ENCODE peak calls at places on chromosomes 7 and 10, in seven cellular contexts. One of them, this sample, is unnamed. For H3K4me1, the result is how much of the 10 kb centered on the place peaks cover.

GRCh38 chr7:111827863-111828504 is 265.7 kb upstream of the IMMP2L start:
- DNase-seq in left lung: peak
- DNase-seq in CD8-positive, alpha-beta T cell: no peak
- DNase-seq in adrenal gland: no peak
- DNase-seq in upper lobe of right lung: no peak
- DNase-seq in A673: peak
- DNase-seq in endothelial cell of umbilical vein: peak
- DNase-seq in this sample: no peak

GRCh38 chr10:116849271-116850057 is at the start of gene ENO4:
- DNase-seq in left lung: peak
- DNase-seq in CD8-positive, alpha-beta T cell: no peak
- DNase-seq in adrenal gland: peak
- DNase-seq in upper lobe of right lung: peak
- DNase-seq in A673: peak
- DNase-seq in endothelial cell of umbilical vein: peak
- DNase-seq in this sample: no peak

GRCh38 chr10:126097558-126098215 is 201.3 kb downstream of the FANK1 start:
- DNase-seq in left lung: no peak
- DNase-seq in CD8-positive, alpha-beta T cell: no peak
- DNase-seq in adrenal gland: no peak
- DNase-seq in upper lobe of right lung: no peak
- DNase-seq in A673: no peak
- DNase-seq in endothelial cell of umbilical vein: no peak
- DNase-seq in this sample: no peak

GRCh38 chr10:130723704-130724103 is 587.5 kb downstream of the GLRX3 start:
- DNase-seq in left lung: no peak
- DNase-seq in CD8-positive, alpha-beta T cell: no peak
- DNase-seq in adrenal gland: no peak
- DNase-seq in upper lobe of right lung: no peak
- DNase-seq in A673: no peak
- DNase-seq in endothelial cell of umbilical vein: no peak
- DNase-seq in this sample: no peak

GRCh38 chr7:144782883-144783282 is 53.0 kb downstream of the TPK1 start:
- DNase-seq in left lung: no peak
- DNase-seq in CD8-positive, alpha-beta T cell: no peak
- DNase-seq in adrenal gland: no peak
- DNase-seq in upper lobe of right lung: no peak
- DNase-seq in A673: no peak
- DNase-seq in endothelial cell of umbilical vein: no peak
- DNase-seq in this sample: no peak

GRCh38 chr7:66662646-66663264 is 34.1 kb downstream of the KCTD7 start:
- DNase-seq in left lung: no peak
- DNase-seq in CD8-positive, alpha-beta T cell: no peak
- DNase-seq in adrenal gland: no peak
- DNase-seq in upper lobe of right lung: no peak
- DNase-seq in A673: no peak
- DNase-seq in endothelial cell of umbilical vein: no peak
- DNase-seq in this sample: no peak

GRCh38 chr10:122475581-122475980 is 14.2 kb downstream of the HTRA1 start:
- DNase-seq in left lung: peak
- DNase-seq in CD8-positive, alpha-beta T cell: no peak
- DNase-seq in adrenal gland: no peak
- DNase-seq in upper lobe of right lung: no peak
- DNase-seq in A673: no peak
- DNase-seq in endothelial cell of umbilical vein: no peak
- DNase-seq in this sample: no peak

GRCh38 chr7:150811-151221 is 41.6 kb upstream of the FAM20C start:
- DNase-seq in left lung: peak
- DNase-seq in CD8-positive, alpha-beta T cell: no peak
- DNase-seq in adrenal gland: peak
- DNase-seq in upper lobe of right lung: peak
- DNase-seq in A673: no peak
- DNase-seq in endothelial cell of umbilical vein: no peak
- DNase-seq in this sample: no peak

GRCh38 chr7:101952355-101953247 is 135.2 kb downstream of the CUX1 start:
- DNase-seq in left lung: peak
- DNase-seq in CD8-positive, alpha-beta T cell: no peak
- DNase-seq in adrenal gland: peak
- DNase-seq in upper lobe of right lung: no peak
- DNase-seq in A673: peak
- DNase-seq in endothelial cell of umbilical vein: peak
- DNase-seq in this sample: no peak

GRCh38 chr7:100546129-100546867 is 7.3 kb downstream of the AGFG2 start:
- DNase-seq in left lung: no peak
- DNase-seq in CD8-positive, alpha-beta T cell: no peak
- DNase-seq in adrenal gland: no peak
- DNase-seq in upper lobe of right lung: no peak
- DNase-seq in A673: no peak
- DNase-seq in endothelial cell of umbilical vein: peak
- DNase-seq in this sample: no peak

GRCh38 chr7:149266451-149266850 is 4.5 kb downstream of the ZNF783 start:
- DNase-seq in left lung: no peak
- DNase-seq in CD8-positive, alpha-beta T cell: no peak
- DNase-seq in adrenal gland: no peak
- DNase-seq in upper lobe of right lung: no peak
- DNase-seq in A673: no peak
- DNase-seq in endothelial cell of umbilical vein: no peak
- DNase-seq in this sample: no peak

GRCh38 chr10:21527634-21528451 is 2.4 kb upstream of the SKIDA1 start:
- DNase-seq in left lung: no peak
- DNase-seq in CD8-positive, alpha-beta T cell: no peak
- DNase-seq in adrenal gland: no peak
- DNase-seq in upper lobe of right lung: no peak
- DNase-seq in A673: peak
- DNase-seq in endothelial cell of umbilical vein: peak
- DNase-seq in this sample: no peak

GRCh38 chr7:44307301-44307900 is 18.0 kb downstream of the CAMK2B start:
- DNase-seq in left lung: peak
- DNase-seq in CD8-positive, alpha-beta T cell: peak
- DNase-seq in adrenal gland: peak
- DNase-seq in upper lobe of right lung: peak
- DNase-seq in A673: peak
- DNase-seq in endothelial cell of umbilical vein: peak
- DNase-seq in this sample: no peak

GRCh38 chr7:923108-924041 is 31.1 kb downstream of the ADAP1 start:
- DNase-seq in left lung: peak
- DNase-seq in CD8-positive, alpha-beta T cell: peak
- DNase-seq in adrenal gland: peak
- DNase-seq in upper lobe of right lung: peak
- DNase-seq in A673: peak
- DNase-seq in endothelial cell of umbilical vein: no peak
- DNase-seq in this sample: no peak

GRCh38 chr7:128020161-128020560 is 11.1 kb downstream of the LRRC4 start:
- DNase-seq in left lung: no peak
- DNase-seq in CD8-positive, alpha-beta T cell: no peak
- DNase-seq in adrenal gland: no peak
- DNase-seq in upper lobe of right lung: no peak
- DNase-seq in A673: peak
- DNase-seq in endothelial cell of umbilical vein: no peak
- DNase-seq in this sample: no peak

GRCh38 chr7:421056-421991 is 98.3 kb downstream of the PDGFA start:
- DNase-seq in left lung: no peak
- DNase-seq in CD8-positive, alpha-beta T cell: no peak
- DNase-seq in adrenal gland: no peak
- DNase-seq in upper lobe of right lung: peak
- DNase-seq in A673: no peak
- DNase-seq in endothelial cell of umbilical vein: no peak
- DNase-seq in this sample: no peak

GRCh38 chr7:54546081-54546985 is 4.2 kb downstream of the VSTM2A start:
- DNase-seq in left lung: no peak
- DNase-seq in CD8-positive, alpha-beta T cell: no peak
- DNase-seq in adrenal gland: no peak
- DNase-seq in upper lobe of right lung: no peak
- DNase-seq in A673: peak
- DNase-seq in endothelial cell of umbilical vein: peak
- DNase-seq in this sample: no peak

DNA sequence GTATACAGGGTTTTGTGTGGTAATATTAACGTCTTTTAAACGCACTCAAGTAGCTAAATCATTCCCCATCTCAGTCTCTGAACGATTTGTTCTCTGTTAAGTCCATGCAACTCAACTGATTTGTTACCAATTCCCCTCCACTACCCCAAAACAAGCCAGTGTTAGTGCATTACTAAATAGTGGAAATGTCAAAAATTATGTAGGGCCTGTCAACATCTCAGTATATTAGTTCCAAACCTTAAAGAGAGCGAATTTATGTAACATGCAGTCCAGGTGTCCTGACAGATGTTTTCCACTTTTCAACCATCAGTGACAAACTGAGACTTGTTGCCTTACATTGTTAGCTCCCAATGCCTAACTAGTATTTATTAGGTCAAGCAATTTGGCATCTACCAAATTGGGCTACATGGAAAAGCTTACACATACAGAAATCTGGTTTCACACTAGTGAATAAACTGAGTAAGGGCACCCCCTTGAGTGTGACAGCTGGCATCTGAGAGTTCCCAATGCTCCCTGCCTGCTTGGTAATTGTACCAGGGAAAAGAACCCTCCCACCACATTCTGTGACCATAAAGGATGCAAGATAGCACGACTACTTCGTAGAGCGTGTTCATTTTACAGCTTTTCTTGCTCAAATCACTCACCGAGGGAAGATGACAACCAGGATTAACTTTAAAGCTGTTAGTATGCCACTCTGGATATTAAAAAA is 12.1 kb downstream of the HNRNPA2B1 start:
- DNase-seq in left lung: no peak
- DNase-seq in CD8-positive, alpha-beta T cell: no peak
- DNase-seq in adrenal gland: no peak
- DNase-seq in upper lobe of right lung: no peak
- DNase-seq in A673: no peak
- DNase-seq in endothelial cell of umbilical vein: no peak
- DNase-seq in this sample: no peak
- H3K4me3 ChIP-seq in left lung: no peak
- H3K4me3 ChIP-seq in CD8-positive, alpha-beta T cell: no peak
- H3K4me3 ChIP-seq in adrenal gland: no peak
- H3K4me3 ChIP-seq in upper lobe of right lung: no peak
- H3K4me3 ChIP-seq in A673: no peak
- H3K4me3 ChIP-seq in endothelial cell of umbilical vein: no peak
- H3K4me3 ChIP-seq in this sample: no peak

GRCh38 chr10:5497289-5497688 is 2.1 kb downstream of the CALML5 start:
- DNase-seq in left lung: no peak
- DNase-seq in CD8-positive, alpha-beta T cell: no peak
- DNase-seq in adrenal gland: no peak
- DNase-seq in upper lobe of right lung: no peak
- DNase-seq in A673: no peak
- DNase-seq in endothelial cell of umbilical vein: no peak
- DNase-seq in this sample: no peak
- H3K4me1 ChIP-seq in left lung: under half
- H3K4me1 ChIP-seq in CD8-positive, alpha-beta T cell: under half
- H3K4me1 ChIP-seq in adrenal gland: under half
- H3K4me1 ChIP-seq in upper lobe of right lung: under half
- H3K4me1 ChIP-seq in A673: under half
- H3K4me1 ChIP-seq in endothelial cell of umbilical vein: under half
- H3K4me1 ChIP-seq in this sample: under half

GRCh38 chr10:8403711-8404371 is 349.4 kb downstream of the GATA3 start:
- DNase-seq in left lung: no peak
- DNase-seq in CD8-positive, alpha-beta T cell: no peak
- DNase-seq in adrenal gland: no peak
- DNase-seq in upper lobe of right lung: no peak
- DNase-seq in A673: no peak
- DNase-seq in endothelial cell of umbilical vein: no peak
- DNase-seq in this sample: no peak
- TF ChIP-seq CTCF in left lung: no peak
- TF ChIP-seq CTCF in CD8-positive, alpha-beta T cell: no peak
- TF ChIP-seq CTCF in adrenal gland: no peak
- TF ChIP-seq CTCF in upper lobe of right lung: no peak
- TF ChIP-seq CTCF in A673: no peak
- TF ChIP-seq CTCF in endothelial cell of umbilical vein: no peak
- TF ChIP-seq CTCF in this sample: no peak

DNA sequence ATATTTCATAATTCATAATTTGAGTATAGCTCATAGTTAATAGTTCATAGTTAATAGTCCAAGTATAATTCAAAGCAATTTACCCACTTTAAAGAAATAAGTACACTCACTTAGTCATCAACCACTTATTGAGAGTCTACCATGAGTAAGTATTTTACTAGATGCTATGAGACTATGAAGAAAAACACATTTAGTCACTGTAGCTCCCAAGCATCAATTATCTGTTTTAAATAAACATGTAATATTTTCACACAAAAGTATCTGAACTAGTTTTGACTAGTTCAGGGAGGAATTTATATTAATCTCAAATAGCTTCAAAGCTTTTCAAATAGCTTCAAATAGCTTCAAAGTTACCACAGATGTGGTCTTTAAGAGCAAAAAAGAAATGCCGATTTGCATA is 119.2 kb downstream of the ANK3 start:
- DNase-seq in left lung: no peak
- DNase-seq in CD8-positive, alpha-beta T cell: no peak
- DNase-seq in adrenal gland: no peak
- DNase-seq in upper lobe of right lung: no peak
- DNase-seq in A673: no peak
- DNase-seq in endothelial cell of umbilical vein: no peak
- DNase-seq in this sample: no peak
- H3K4me3 ChIP-seq in left lung: no peak
- H3K4me3 ChIP-seq in CD8-positive, alpha-beta T cell: no peak
- H3K4me3 ChIP-seq in adrenal gland: no peak
- H3K4me3 ChIP-seq in upper lobe of right lung: no peak
- H3K4me3 ChIP-seq in A673: no peak
- H3K4me3 ChIP-seq in endothelial cell of umbilical vein: no peak
- H3K4me3 ChIP-seq in this sample: no peak

GRCh38 chr7:37218956-37219355 is 229.7 kb downstream of the ELMO1 start:
- DNase-seq in left lung: no peak
- DNase-seq in CD8-positive, alpha-beta T cell: no peak
- DNase-seq in adrenal gland: no peak
- DNase-seq in upper lobe of right lung: no peak
- DNase-seq in A673: no peak
- DNase-seq in endothelial cell of umbilical vein: no peak
- DNase-seq in this sample: no peak
- H3K4me1 ChIP-seq in left lung: under half
- H3K4me1 ChIP-seq in CD8-positive, alpha-beta T cell: under half
- H3K4me1 ChIP-seq in adrenal gland: under half
- H3K4me1 ChIP-seq in upper lobe of right lung: under half
- H3K4me1 ChIP-seq in A673: under half
- H3K4me1 ChIP-seq in endothelial cell of umbilical vein: under half
- H3K4me1 ChIP-seq in this sample: under half

GRCh38 chr7:24005517-24005916 is 278.5 kb upstream of the NPY start:
- DNase-seq in left lung: no peak
- DNase-seq in CD8-positive, alpha-beta T cell: no peak
- DNase-seq in adrenal gland: no peak
- DNase-seq in upper lobe of right lung: no peak
- DNase-seq in A673: no peak
- DNase-seq in endothelial cell of umbilical vein: no peak
- DNase-seq in this sample: no peak
- TF ChIP-seq CTCF in left lung: no peak
- TF ChIP-seq CTCF in CD8-positive, alpha-beta T cell: no peak
- TF ChIP-seq CTCF in adrenal gland: no peak
- TF ChIP-seq CTCF in upper lobe of right lung: no peak
- TF ChIP-seq CTCF in A673: peak
- TF ChIP-seq CTCF in endothelial cell of umbilical vein: no peak
- TF ChIP-seq CTCF in this sample: no peak

GRCh38 chr7:138799336-138799965 is 1.5 kb upstream of the ATP6V0A4 start:
- DNase-seq in left lung: no peak
- DNase-seq in CD8-positive, alpha-beta T cell: no peak
- DNase-seq in adrenal gland: no peak
- DNase-seq in upper lobe of right lung: no peak
- DNase-seq in A673: no peak
- DNase-seq in endothelial cell of umbilical vein: no peak
- DNase-seq in this sample: no peak
- H3K4me3 ChIP-seq in left lung: no peak
- H3K4me3 ChIP-seq in CD8-positive, alpha-beta T cell: no peak
- H3K4me3 ChIP-seq in adrenal gland: no peak
- H3K4me3 ChIP-seq in upper lobe of right lung: no peak
- H3K4me3 ChIP-seq in A673: no peak
- H3K4me3 ChIP-seq in endothelial cell of umbilical vein: no peak
- H3K4me3 ChIP-seq in this sample: no peak